ENCODE peak calls at places on chromosomes 13 and 19, in eight cellular contexts. W is GM23338, L is tibial artery, P is uterus, Z is HAP-1, N is suprapubic skin, T is lung, I is heart left ventricle. J is an unnamed sample.
A peak's percentile ranks its signal among the peaks of the same experiment; 100 is the strongest.

GRCh38 chr13:77740931-77741586 is 43.6 kb downstream of the SLAIN1 start:
- DNase-seq in I (no peak), Z (no peak), W (no peak), L (no peak), P (no peak), T (no peak), N (no peak), J (no peak)

GRCh38 chr19:5933391-5933998 is 19.4 kb downstream of the CAPS start:
- DNase-seq in W (no peak), T (no peak), L (no peak), P (no peak), N (no peak), I (no peak), Z (no peak), J (no peak)

GRCh38 chr13:31045621-31046081 is 113.2 kb downstream of the TEX26 start:
- DNase-seq in I (peak; percentile 28), P (peak; percentile 62), L (peak; percentile 75), Z (no peak), T (peak; percentile 90), W (no peak), N (no peak), J (peak; percentile 87)

GRCh38 chr19:42596391-42597071 is 1.8 kb upstream of the CEACAM8 start:
- DNase-seq in T (no peak), N (no peak), W (peak; percentile 60), I (no peak), Z (peak; percentile 16), L (no peak), P (no peak), J (no peak)

GRCh38 chr19:15283141-15283885 is 49.0 kb downstream of the BRD4 start:
- DNase-seq in L (peak; percentile 77), W (no peak), Z (no peak), T (no peak), I (no peak), P (no peak), N (no peak), J (no peak)

GRCh38 chr19:16566161-16566560 is 6.1 kb downstream of the SLC35E1 start:
- DNase-seq in L (no peak), N (no peak), P (no peak), Z (no peak), I (no peak), T (no peak), W (no peak), J (no peak)

GRCh38 chr13:34731486-34731885 is 210.6 kb upstream of the NBEA start:
- DNase-seq in N (no peak), I (no peak), Z (peak; percentile 8), P (no peak), T (no peak), L (no peak), W (no peak), J (no peak)

GRCh38 chr13:43797869-43798268 is 11.1 kb upstream of the ENOX1 start:
- DNase-seq in W (no peak), N (no peak), T (no peak), Z (no peak), P (no peak), I (no peak), L (no peak), J (no peak)

GRCh38 chr13:39784347-39784746 is 128.9 kb downstream of the COG6 start:
- DNase-seq in P (no peak), I (no peak), T (no peak), Z (no peak), N (no peak), W (no peak), L (no peak), J (no peak)

GRCh38 chr19:13633109-13633508 is 126.8 kb upstream of the CACNA1A start:
- DNase-seq in I (no peak), N (no peak), T (no peak), L (no peak), Z (no peak), W (peak; percentile 60), P (no peak), J (no peak)

GRCh38 chr19:50909240-50910070 is 1.7 kb downstream of the KLK4 start:
- DNase-seq in Z (peak; percentile 46), T (no peak), P (peak; percentile 19), W (peak; percentile 99), N (no peak), I (no peak), L (no peak), J (no peak)

GRCh38 chr19:47109541-47110375 is 3.8 kb downstream of the ZC3H4 start:
- DNase-seq in L (no peak), Z (peak; percentile 39), T (no peak), I (no peak), W (peak; percentile 52), P (peak; percentile 43), N (no peak), J (no peak)

GRCh38 chr13:99812611-99813010 is 159.0 kb downstream of the ZIC5 start:
- DNase-seq in I (no peak), W (no peak), P (no peak), N (no peak), Z (no peak), L (no peak), T (no peak), J (peak; percentile 74)

GRCh38 chr19:1591421-1592022 is 1.1 kb downstream of the MBD3 start:
- DNase-seq in P (no peak), N (no peak), Z (no peak), I (no peak), T (no peak), W (no peak), L (no peak), J (peak; percentile 37)

GRCh38 chr13:110546933-110547332 is 14.6 kb downstream of the RAB20 start:
- DNase-seq in Z (no peak), I (peak; percentile 85), P (peak; percentile 74), W (no peak), L (peak; percentile 80), N (no peak), T (peak; percentile 88), J (peak; percentile 100)

GRCh38 chr13:88014527-88014926 is 343.4 kb downstream of the SLITRK5 start:
- DNase-seq in T (no peak), P (no peak), I (no peak), W (no peak), L (no peak), Z (no peak), N (no peak), J (no peak)

GRCh38 chr19:48879025-48879572 is 6.9 kb downstream of the PPP1R15A start:
- DNase-seq in Z (no peak), N (no peak), P (no peak), W (no peak), L (no peak), I (no peak), T (no peak), J (no peak)

GRCh38 chr19:51627491-51628138 is 2.6 kb downstream of the SIGLEC5 start:
- DNase-seq in L (no peak), Z (no peak), P (no peak), T (no peak), W (no peak), I (no peak), N (peak; percentile 66), J (no peak)

GRCh38 chr19:15184776-15185175 is 16.0 kb downstream of the NOTCH3 start:
- DNase-seq in W (no peak), T (no peak), I (no peak), P (no peak), L (no peak), N (no peak), Z (no peak), J (no peak)

GRCh38 chr13:30818323-30818960 is 83.1 kb downstream of the ALOX5AP start:
- DNase-seq in L (peak; percentile 85), Z (no peak), T (peak; percentile 41), N (no peak), I (no peak), P (peak; percentile 78), W (no peak), J (no peak)

GRCh38 chr13:111025310-111025709 is 89.8 kb upstream of the ARHGEF7 start:
- DNase-seq in T (no peak), I (no peak), W (no peak), P (no peak), L (no peak), N (no peak), Z (no peak), J (no peak)

GRCh38 chr19:47020132-47020805 is 632 bp downstream of the NPAS1 start:
- DNase-seq in P (no peak), Z (no peak), L (no peak), I (no peak), W (peak; percentile 78), N (no peak), T (no peak), J (no peak)

GRCh38 chr13:56755181-56755580 is 385.5 kb upstream of the PRR20A start:
- DNase-seq in N (no peak), P (no peak), L (no peak), T (no peak), I (no peak), Z (no peak), W (peak; percentile 61), J (no peak)

GRCh38 chr19:1616875-1617274 is 11.6 kb upstream of the UQCR11 start:
- DNase-seq in I (no peak), T (no peak), N (no peak), P (no peak), Z (no peak), W (no peak), L (no peak), J (no peak)

GRCh38 chr19:29233591-29233990 is 20.6 kb upstream of the UQCRFS1 start:
- DNase-seq in L (no peak), W (no peak), N (no peak), Z (no peak), P (no peak), I (no peak), T (no peak), J (no peak)

GRCh38 chr19:34306213-34306661 is 51.9 kb downstream of the GARRE1 start:
- DNase-seq in W (no peak), T (no peak), N (no peak), Z (no peak), I (no peak), P (no peak), L (no peak), J (no peak)
- H3K4me1 ChIP-seq in W (no peaks in the 10 kb centered on the region), T (peaks cover 18% of the 10 kb centered on the region), N (peaks cover 57% of the 10 kb centered on the region), Z (peaks cover 10% of the 10 kb centered on the region), I (peaks cover 37% of the 10 kb centered on the region), P (peaks cover 9% of the 10 kb centered on the region), L (peaks cover 60% of the 10 kb centered on the region), J (no peaks in the 10 kb centered on the region)

GRCh38 chr13:80217614-80218456 is 123.1 kb downstream of the SPRY2 start:
- DNase-seq in P (no peak), W (peak; percentile 44), Z (peak; percentile 52), L (no peak), T (no peak), I (no peak), N (no peak), J (peak; percentile 99)
- H3K4me3 ChIP-seq in P (no peak overlapping the region), W (no peak overlapping the region), Z (no peak overlapping the region), L (no peak overlapping the region), T (no peak overlapping the region), I (no peak overlapping the region), N (no peak overlapping the region), J (no peak overlapping the region)

GRCh38 chr13:113053376-113053775 is 52.2 kb upstream of the F7 start:
- DNase-seq in Z (no peak), P (no peak), L (no peak), W (no peak), I (no peak), N (no peak), T (no peak), J (no peak)
- H3K36me3 ChIP-seq in Z (no peaks in the 10 kb centered on the region), P (no peaks in the 10 kb centered on the region), L (no peaks in the 10 kb centered on the region), W (no peaks in the 10 kb centered on the region), I (no peaks in the 10 kb centered on the region), N (no peaks in the 10 kb centered on the region), T (no peaks in the 10 kb centered on the region), J (no peaks in the 10 kb centered on the region)

DNA sequence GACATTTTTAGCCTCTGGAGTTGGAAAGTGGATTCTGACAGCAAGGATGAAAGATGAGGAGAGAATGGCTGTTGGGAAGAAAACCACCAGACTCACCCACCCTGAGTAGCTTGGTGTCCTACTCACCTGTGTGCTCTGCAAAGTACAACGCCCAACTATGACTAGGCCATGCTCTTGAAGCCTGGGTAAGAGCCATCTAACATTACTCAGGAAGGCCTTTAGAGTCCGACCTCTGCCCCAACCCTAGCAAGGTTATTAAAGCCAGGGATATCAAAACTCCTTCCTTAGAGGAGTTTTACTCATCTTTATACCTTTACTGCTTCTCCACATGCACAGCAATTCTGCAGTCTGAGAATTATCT is 18.0 kb upstream of the KPNA3 start:
- DNase-seq in L (no peak), I (no peak), W (no peak), Z (no peak), P (no peak), N (no peak), T (no peak), J (no peak)
- H3K4me1 ChIP-seq in L (no peaks in the 10 kb centered on the region), I (peaks cover 13% of the 10 kb centered on the region), W (no peaks in the 10 kb centered on the region), Z (no peaks in the 10 kb centered on the region), P (no peaks in the 10 kb centered on the region), N (no peaks in the 10 kb centered on the region), T (peaks cover 4% of the 10 kb centered on the region), J (peaks cover 5% of the 10 kb centered on the region)